ENCODE peak calls at places on chromosomes 5 and 9, in seven cellular contexts. X is cardiac muscle cell; N is PC-3; D is activated CD8-positive, alpha-beta T cell treated with anti-CD3 and anti-CD28 coated beads for 36 hours; S is pancreas; Q is right atrium auricular region; J is osteocyte. P is an unnamed sample.

GRCh38 chr9:127637322-127637847 is 25.3 kb downstream of the STXBP1 start:
- DNase-seq in X (no peak), Q (no peak), N (peak), J (no peak), S (no peak), D (no peak), P (no peak)

GRCh38 chr5:152642406-152642805 is 237.3 kb upstream of the NMUR2 start:
- DNase-seq in Q (no peak), N (no peak), J (no peak), S (no peak), D (no peak), X (no peak), P (no peak)

GRCh38 chr5:157215143-157215825 is 34.6 kb downstream of the ITK start:
- DNase-seq in J (no peak), X (no peak), Q (no peak), N (no peak), S (no peak), D (peak), P (no peak)

GRCh38 chr9:71853084-71853483 is 57.9 kb downstream of the ABHD17B start:
- DNase-seq in J (no peak), N (no peak), X (no peak), S (no peak), Q (no peak), D (no peak), P (no peak)

GRCh38 chr5:138752341-138752950 is 779 bp upstream of the CTNNA1 start:
- DNase-seq in J (no peak), S (peak), Q (no peak), D (no peak), X (peak), N (peak), P (no peak)

GRCh38 chr9:130187523-130187846 is 15.3 kb downstream of the NCS1 start:
- DNase-seq in Q (no peak), N (no peak), D (no peak), J (no peak), X (no peak), S (no peak), P (no peak)

GRCh38 chr5:131109540-131110255 is 55.4 kb downstream of the HINT1 start:
- DNase-seq in D (peak), Q (no peak), S (no peak), N (peak), X (peak), J (no peak), P (no peak)

GRCh38 chr9:113886003-113886324 is 9.9 kb downstream of the ZNF618 start:
- DNase-seq in X (peak), D (no peak), N (no peak), S (no peak), Q (no peak), J (peak), P (no peak)

GRCh38 chr9:110947645-110948044 is 90.6 kb downstream of the LPAR1 start:
- DNase-seq in D (no peak), S (no peak), Q (no peak), J (no peak), X (no peak), N (no peak), P (no peak)

GRCh38 chr9:18632624-18633407 is 158.9 kb downstream of the ADAMTSL1 start:
- DNase-seq in S (no peak), J (no peak), Q (no peak), N (peak), D (no peak), X (no peak), P (no peak)

GRCh38 chr9:87991151-87991870 is 17.0 kb upstream of the CDK20 start:
- DNase-seq in Q (no peak), N (no peak), X (no peak), J (no peak), S (no peak), D (no peak), P (no peak)

DNA sequence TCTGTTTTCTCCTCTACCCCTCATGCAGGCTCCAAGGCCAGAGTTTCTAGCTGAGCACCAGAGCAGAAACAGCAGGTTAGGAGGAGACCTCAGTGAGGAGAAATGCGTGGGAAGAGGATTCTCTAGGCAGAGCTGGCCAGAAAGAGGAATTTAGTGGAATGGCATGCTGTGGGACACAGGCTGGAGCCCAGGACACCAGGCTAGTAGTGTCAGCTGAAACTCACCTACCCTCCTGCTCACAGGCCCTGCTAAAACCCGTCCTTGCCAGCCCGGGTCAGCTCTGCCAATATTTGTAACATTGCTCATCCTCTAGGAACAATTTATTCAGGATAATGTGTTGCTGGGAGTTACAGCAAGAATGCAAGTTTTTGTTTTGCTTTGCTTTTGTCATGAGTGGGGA is 40.2 kb upstream of the AGXT2 start:
- DNase-seq in J (no peak), Q (no peak), D (no peak), S (no peak), X (no peak), N (peak), P (no peak)
- TF ChIP-seq CTCF in J (no peak), Q (no peak), D (no peak), S (no peak), X (no peak), N (no peak), P (no peak)

GRCh38 chr5:179819296-179820126 is 1.2 kb upstream of the SQSTM1 start:
- DNase-seq in Q (no peak), S (peak), X (peak), N (peak), D (peak), J (peak), P (peak)

GRCh38 chr5:179820127-179820482 is 600 bp upstream of the SQSTM1 start:
- DNase-seq in Q (no peak), N (no peak), J (no peak), S (no peak), X (no peak), D (no peak), P (no peak)

GRCh38 chr5:179822059-179822432 is 1.3 kb downstream of the SQSTM1 start:
- DNase-seq in Q (no peak), N (no peak), X (no peak), J (no peak), S (no peak), D (no peak), P (no peak)

GRCh38 chr5:179821298-179822058 is 773 bp downstream of the SQSTM1 start:
- DNase-seq in D (peak), J (peak), S (peak), Q (peak), X (peak), N (peak), P (peak)

GRCh38 chr5:179820483-179821297 is at the start of gene SQSTM1:
- DNase-seq in S (peak), J (peak), X (peak), N (peak), Q (peak), D (peak), P (peak)
- TF ChIP-seq CTCF in S (peak), J (no peak), X (no peak), N (no peak), Q (no peak), D (peak), P (no peak)

GRCh38 chr5:23977365-23977764 is 470.0 kb downstream of the PRDM9 start:
- DNase-seq in X (no peak), N (no peak), D (no peak), Q (no peak), S (no peak), J (no peak), P (no peak)

DNA sequence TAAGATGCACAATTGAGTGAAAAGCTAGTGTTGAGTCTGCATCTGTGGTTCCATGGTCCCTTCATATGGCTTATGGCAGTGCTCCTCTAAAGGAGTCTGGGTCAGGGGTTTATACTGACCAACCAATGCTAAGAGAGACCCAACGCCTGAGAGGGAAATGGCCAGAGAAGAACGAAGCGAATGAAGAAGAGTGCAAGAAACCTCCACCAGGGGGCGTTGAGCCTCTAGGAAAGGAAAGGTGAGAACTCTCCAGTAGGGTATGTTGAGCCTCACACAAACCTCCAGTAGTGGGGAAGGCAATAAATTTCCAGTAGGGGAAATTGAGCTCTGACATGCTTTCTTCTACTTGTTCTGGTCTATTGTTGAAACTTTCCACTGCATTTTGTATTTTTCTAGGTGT is 470.6 kb downstream of the PRDM9 start:
- DNase-seq in Q (no peak), N (peak), S (peak), D (peak), X (no peak), J (no peak), P (no peak)
- TF ChIP-seq CTCF in Q (no peak), N (peak), S (peak), D (peak), X (no peak), J (peak), P (no peak)

DNA sequence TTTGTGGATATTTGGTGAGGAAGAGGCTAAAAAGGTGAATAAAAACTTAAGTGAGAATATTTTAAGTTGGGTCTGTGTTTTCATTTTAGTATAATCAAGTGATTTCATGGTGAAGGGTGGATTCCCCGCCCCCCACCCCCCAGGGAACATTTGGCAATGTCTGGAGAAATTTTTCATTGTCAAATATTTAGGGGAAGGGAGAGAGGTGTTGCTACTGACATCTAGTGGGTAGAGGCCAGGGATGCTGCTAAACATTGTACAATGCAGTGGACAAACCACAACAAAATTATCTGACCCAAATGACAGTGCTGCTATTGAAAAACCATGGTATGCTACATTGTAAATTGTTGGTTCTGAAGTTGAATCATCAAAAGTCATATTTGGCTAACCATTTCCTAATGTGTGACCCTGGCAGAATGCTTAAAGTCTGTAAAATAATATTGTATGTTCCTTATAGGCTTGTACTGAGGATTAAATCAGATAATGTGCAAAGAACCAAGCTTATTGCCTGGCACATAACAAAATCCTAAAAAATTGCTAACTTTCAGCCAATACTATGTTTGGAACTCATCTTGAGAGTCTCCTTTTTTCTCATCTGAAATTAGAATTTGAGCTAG is 5.6 kb downstream of the C5orf24 start:
- DNase-seq in S (no peak), D (no peak), N (peak), Q (no peak), J (no peak), X (no peak), P (no peak)
- TF ChIP-seq CTCF in S (no peak), D (peak), N (peak), Q (no peak), J (peak), X (peak), P (no peak)

DNA sequence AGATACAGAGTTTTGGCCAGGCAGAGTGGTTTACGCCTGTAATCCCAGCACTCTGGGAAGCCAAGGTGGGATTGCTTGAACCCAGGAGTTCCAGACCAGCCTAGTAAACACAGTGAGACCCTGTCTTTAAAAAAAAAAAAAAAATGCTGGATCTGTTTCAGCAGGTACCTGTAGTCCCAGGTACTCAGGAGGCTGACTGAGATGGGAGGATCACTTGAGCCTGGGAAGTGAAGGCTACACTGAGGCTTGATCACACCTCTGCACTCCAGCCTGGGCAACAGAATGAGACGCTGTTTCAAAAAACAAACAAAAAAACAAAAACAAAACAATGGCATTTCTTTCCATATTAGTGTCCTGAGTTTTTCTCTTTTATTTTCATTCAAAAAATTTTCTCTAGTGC is 19.0 kb downstream of the UNC13B start:
- DNase-seq in X (no peak), S (no peak), Q (no peak), J (no peak), N (no peak), D (no peak), P (no peak)
- TF ChIP-seq CTCF in X (no peak), S (no peak), Q (no peak), J (no peak), N (no peak), D (no peak), P (no peak)

DNA sequence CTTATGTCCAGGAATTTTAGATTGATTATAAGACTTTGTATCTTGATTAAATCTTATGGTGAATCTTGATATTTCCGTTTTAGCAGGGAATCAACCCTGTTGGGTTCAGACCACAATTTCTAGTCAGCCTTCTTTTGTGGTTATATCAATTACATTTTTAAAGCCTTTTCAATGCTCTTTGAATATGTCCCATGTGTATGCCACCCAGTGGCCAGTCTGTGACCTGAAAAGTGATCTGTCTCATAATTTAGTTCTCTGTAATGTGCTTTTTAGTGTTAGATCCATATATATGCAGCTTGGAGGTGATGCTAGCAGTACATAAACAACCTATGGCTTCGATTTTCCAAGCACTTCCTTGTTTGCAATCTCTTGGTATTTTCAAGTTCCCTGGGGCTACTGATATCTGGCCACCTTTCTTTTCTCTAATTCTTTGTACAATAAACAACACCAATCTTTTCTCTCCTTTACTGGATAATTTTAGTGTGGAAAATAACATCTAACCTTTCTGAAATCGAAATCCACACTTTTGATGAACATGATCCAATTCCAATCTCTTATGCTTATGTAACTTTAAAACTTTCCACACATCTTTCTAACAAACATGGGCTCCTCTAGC is 28.8 kb downstream of the PDE8B start:
- DNase-seq in X (no peak), D (peak), S (no peak), J (no peak), N (peak), Q (no peak), P (no peak)
- TF ChIP-seq CTCF in X (peak), D (no peak), S (peak), J (peak), N (peak), Q (no peak), P (peak)

DNA sequence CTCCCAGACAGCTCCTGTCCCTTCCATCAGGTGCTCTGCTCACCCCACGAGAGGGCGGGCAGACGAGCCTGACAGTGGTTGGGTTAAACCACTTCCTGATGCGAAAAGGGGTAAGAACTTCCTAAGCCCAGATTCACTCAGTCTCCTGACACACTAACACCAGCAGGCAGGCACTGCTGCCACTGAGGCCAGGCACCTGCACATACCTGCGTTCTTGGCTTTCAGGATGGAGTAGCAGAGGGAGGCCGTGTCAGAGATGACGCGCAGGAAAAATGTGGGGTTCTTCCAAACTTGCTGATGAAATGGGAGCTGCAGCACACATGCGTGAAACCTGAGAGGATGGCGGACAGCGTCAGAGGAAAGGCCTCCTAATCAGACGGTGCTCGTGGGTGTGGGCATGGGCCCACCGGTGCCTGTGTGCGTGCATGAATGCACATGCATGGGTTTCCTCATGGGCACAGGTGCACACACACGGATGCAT is 29.9 kb downstream of the SLC6A18 start:
- DNase-seq in S (no peak), J (no peak), D (peak), N (no peak), Q (no peak), X (no peak), P (no peak)
- TF ChIP-seq CTCF in S (no peak), J (no peak), D (no peak), N (no peak), Q (no peak), X (no peak), P (no peak)

DNA sequence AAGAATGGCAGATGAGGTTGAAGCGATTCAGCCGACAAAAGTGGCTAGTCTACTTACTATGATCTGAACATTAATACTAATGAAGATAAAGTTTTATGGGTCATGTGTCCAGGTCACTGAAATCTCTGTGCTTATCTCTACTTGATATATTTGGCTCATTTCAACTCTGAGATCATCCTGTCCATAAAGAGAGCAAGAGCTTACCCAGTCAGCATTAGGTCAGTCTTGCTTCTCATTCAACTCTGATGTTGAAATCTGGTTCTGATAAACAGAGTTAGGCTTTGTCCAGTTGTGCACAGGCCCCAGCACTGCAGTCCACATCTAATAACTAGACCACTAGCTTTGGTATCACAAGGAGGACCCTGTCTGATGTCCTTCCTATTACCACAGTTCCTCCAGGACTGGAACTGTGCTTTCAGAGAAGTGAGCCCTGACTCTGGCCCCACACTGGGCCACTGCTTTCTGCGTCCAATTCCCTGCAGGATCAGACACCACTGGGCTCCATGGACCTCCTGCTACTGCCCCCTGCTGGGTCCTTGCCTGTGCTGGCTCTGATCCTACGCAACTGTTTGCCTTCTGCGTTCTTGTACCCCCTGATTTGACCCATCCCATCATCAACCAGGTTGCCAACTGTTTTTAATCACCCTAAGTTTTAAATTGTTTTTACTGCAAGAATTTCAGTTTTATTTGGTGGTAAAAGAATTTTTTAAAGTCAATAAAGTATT is 23.7 kb upstream of the FAM120A start:
- DNase-seq in X (no peak), S (no peak), Q (no peak), N (no peak), D (peak), J (no peak), P (no peak)
- TF ChIP-seq CTCF in X (peak), S (no peak), Q (no peak), N (peak), D (no peak), J (no peak), P (peak)

GRCh38 chr5:64637837-64638443 is 52.4 kb upstream of the SHISAL2B start:
- DNase-seq in Q (no peak), S (no peak), X (no peak), J (no peak), N (no peak), D (no peak), P (no peak)
- TF ChIP-seq CTCF in Q (no peak), S (no peak), X (no peak), J (no peak), N (peak), D (no peak), P (no peak)

GRCh38 chr5:10140195-10140973 is 109.3 kb downstream of the ATPSCKMT start:
- DNase-seq in D (no peak), N (peak), Q (no peak), J (no peak), X (no peak), S (no peak), P (no peak)

GRCh38 chr5:10144040-10144439 is 105.6 kb downstream of the ATPSCKMT start:
- DNase-seq in N (no peak), X (no peak), J (no peak), S (no peak), Q (no peak), D (no peak), P (no peak)

GRCh38 chr5:10149911-10150310 is 99.8 kb downstream of the ATPSCKMT start:
- DNase-seq in J (no peak), N (no peak), S (no peak), X (no peak), Q (no peak), D (no peak), P (no peak)

GRCh38 chr5:10151656-10152055 is 98.0 kb downstream of the ATPSCKMT start:
- DNase-seq in X (no peak), S (no peak), D (no peak), J (no peak), N (peak), Q (no peak), P (no peak)

DNA sequence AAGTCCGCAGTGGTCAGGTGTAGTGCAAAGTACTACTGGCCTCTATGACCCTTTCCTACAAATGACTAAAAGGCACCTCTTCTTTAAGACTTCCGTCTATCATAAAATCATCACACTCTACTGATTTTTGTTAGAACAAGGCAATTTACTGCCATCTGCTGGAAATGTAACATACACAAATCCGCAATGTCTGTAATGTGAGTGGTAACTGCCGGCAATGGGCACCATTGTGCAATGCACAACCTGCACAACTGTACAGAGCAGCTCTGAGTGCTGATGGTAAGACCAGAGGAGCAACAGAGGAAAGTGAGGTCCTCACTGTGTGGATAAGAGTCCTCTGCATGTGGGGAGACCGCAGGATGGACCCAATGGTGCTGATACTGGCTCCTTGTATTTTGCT is 103.8 kb downstream of the ATPSCKMT start:
- DNase-seq in X (no peak), D (no peak), Q (no peak), S (no peak), J (no peak), N (peak), P (no peak)
- TF ChIP-seq CTCF in X (peak), D (no peak), Q (no peak), S (no peak), J (peak), N (peak), P (no peak)